ENCODE peak calls at places on chromosomes 13 and 19, in six cellular contexts. O is endothelial cell of umbilical vein, A is ELR, X is T-helper 9 cell, I is HCEC 1CT, K is dorsolateral prefrontal cortex. Q is an unnamed sample.

GRCh38 chr19:12983561-12984142 is 11.6 kb upstream of the NFIX start:
- DNase-seq in K (peak; percentile 78), O (peak; percentile 83), A (peak; percentile 81), X (peak; percentile 79), I (peak; percentile 55), Q (no peak)

GRCh38 chr13:43879323-43880181 is at the start of the genes CCDC122 and LACC1:
- DNase-seq in X (peak; percentile 71), A (peak; percentile 85), I (peak; percentile 84), K (peak; percentile 60), O (peak; percentile 79), Q (peak; percentile 72)

GRCh38 chr13:25683056-25683455 is 311.3 kb downstream of the ATP8A2 start:
- DNase-seq in K (no peak), X (no peak), A (no peak), I (no peak), O (no peak), Q (no peak)

GRCh38 chr19:49489601-49490167 is 2.3 kb downstream of the RPL13A start:
- DNase-seq in A (no peak), K (no peak), O (no peak), I (no peak), X (no peak), Q (no peak)

GRCh38 chr13:105414639-105415038 is 1120.8 kb downstream of the EFNB2 start:
- DNase-seq in X (no peak), I (no peak), O (no peak), K (no peak), A (no peak), Q (no peak)

GRCh38 chr19:19637523-19638251 is 5.8 kb downstream of the GMIP start:
- DNase-seq in A (no peak), K (no peak), O (no peak), X (no peak), I (no peak), Q (no peak)

GRCh38 chr19:1725100-1726064 is 27.9 kb upstream of the ONECUT3 start:
- DNase-seq in X (peak; percentile 7), K (peak; percentile 58), A (peak; percentile 64), O (peak; percentile 36), I (peak; percentile 36), Q (no peak)

GRCh38 chr13:114143806-114144605 is 11.6 kb upstream of the RASA3 start:
- DNase-seq in I (no peak), K (no peak), A (no peak), X (no peak), O (no peak), Q (no peak)

GRCh38 chr19:39829702-39830275 is 4.2 kb downstream of the DYRK1B start:
- DNase-seq in A (peak; percentile 19), X (no peak), I (no peak), K (no peak), O (no peak), Q (no peak)

GRCh38 chr13:85379991-85380390 is 419.2 kb downstream of the SLITRK6 start:
- DNase-seq in K (no peak), O (no peak), A (no peak), I (no peak), X (no peak), Q (no peak)

GRCh38 chr13:24263652-24264051 is 45.7 kb upstream of the C1QTNF9 start:
- DNase-seq in O (no peak), I (no peak), X (no peak), A (no peak), K (no peak), Q (no peak)

Q was measured in lower leg skin.